ENCODE peak calls at places on chromosome X, in four cellular contexts. H is endothelial cell of umbilical vein, Y is breast epithelium, C is sigmoid colon. X is an unnamed sample.

GRCh38 chrX:110491846-110492620 is 133.4 kb downstream of the RTL9 start:
- DNase-seq in Y (no peak), H (no peak), C (no peak), X (no peak)

GRCh38 chrX:139759637-139760036 is 51.7 kb upstream of the MCF2 start:
- DNase-seq in H (peak; percentile 18), Y (no peak), C (no peak), X (no peak)

GRCh38 chrX:21683910-21684309 is 25.8 kb upstream of the KLHL34 start:
- DNase-seq in H (no peak), Y (no peak), C (no peak), X (no peak)

GRCh38 chrX:769796-770195 is 139.2 kb downstream of the SHOX start:
- DNase-seq in H (no peak), C (no peak), Y (no peak), X (peak; percentile 6)

GRCh38 chrX:40176979-40177430 is 79.2 kb upstream of the BCOR start:
- DNase-seq in Y (no peak), H (peak; percentile 20), C (no peak), X (peak; percentile 84)

GRCh38 chrX:103878466-103879151 is 46.6 kb upstream of the RAB9B start:
- DNase-seq in Y (no peak), C (no peak), H (peak; percentile 6), X (no peak)

GRCh38 chrX:108071578-108071977 is 19.8 kb downstream of the PSMD10 start:
- DNase-seq in C (no peak), Y (no peak), H (peak; percentile 5), X (no peak)

GRCh38 chrX:70592091-70592490 is 147.5 kb downstream of the DLG3 start:
- DNase-seq in C (no peak), H (peak; percentile 1), Y (no peak), X (no peak)

GRCh38 chrX:10156199-10157031 is at the start of gene CLCN4:
- DNase-seq in C (peak; percentile 65), Y (peak; percentile 37), H (peak; percentile 46), X (peak; percentile 88)

GRCh38 chrX:104522386-104522785 is 43.6 kb upstream of the IL1RAPL2 start:
- DNase-seq in Y (no peak), C (no peak), H (no peak), X (no peak)

GRCh38 chrX:435536-436122 is 48.9 kb upstream of the PPP2R3B start:
- DNase-seq in C (peak; percentile 46), Y (no peak), H (no peak), X (peak; percentile 41)

GRCh38 chrX:15468036-15468435 is 25.1 kb downstream of the PIR start:
- DNase-seq in Y (no peak), H (peak; percentile 17), C (no peak), X (no peak)

GRCh38 chrX:107775734-107776511 is at the start of gene TSC22D3:
- DNase-seq in Y (peak; percentile 67), H (peak; percentile 64), C (peak; percentile 94), X (peak; percentile 87)

GRCh38 chrX:12802741-12803140 is 11.5 kb downstream of the PRPS2 start:
- DNase-seq in Y (no peak), C (no peak), H (no peak), X (no peak)

GRCh38 chrX:51894697-51895336 is 1.4 kb downstream of the MAGED1 start:
- DNase-seq in H (peak; percentile 25), C (peak; percentile 68), Y (no peak), X (no peak)

GRCh38 chrX:63275127-63275526 is 76.0 kb downstream of the SPIN4 start:
- DNase-seq in H (peak; percentile 27), C (no peak), Y (no peak), X (no peak)

GRCh38 chrX:53616921-53617320 is 69.6 kb downstream of the HUWE1 start:
- DNase-seq in Y (no peak), H (no peak), C (no peak), X (no peak)

GRCh38 chrX:153922932-153923857 is 2.9 kb downstream of the ARHGAP4 start:
- DNase-seq in Y (peak; percentile 72), C (peak; percentile 94), H (peak; percentile 58), X (peak; percentile 86)

GRCh38 chrX:9785944-9786741 is at the start of gene SHROOM2:
- DNase-seq in C (no peak), Y (no peak), H (no peak), X (peak; percentile 48)

DNA sequence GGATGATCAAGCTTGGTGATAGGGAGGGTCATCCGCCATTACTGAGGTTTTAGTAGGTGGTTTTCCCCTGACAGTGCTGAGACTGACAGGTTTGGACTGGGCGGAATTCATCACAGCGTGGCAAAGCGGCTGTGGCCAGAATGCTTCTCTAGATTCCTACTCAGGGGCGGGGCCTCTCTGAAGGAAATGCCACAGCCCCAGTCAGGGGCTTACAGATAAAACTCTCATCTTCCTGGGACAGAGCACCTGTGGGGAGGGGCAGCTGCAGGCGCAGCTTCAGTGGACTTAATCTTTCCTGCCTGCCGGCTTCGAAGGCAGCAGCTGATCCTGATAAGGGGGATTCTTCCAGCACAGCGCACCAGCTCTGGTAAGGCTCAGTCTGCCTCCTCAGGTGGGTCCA is 316.7 kb downstream of the RPA4 start:
- DNase-seq in H (no peak), C (no peak), Y (no peak), X (no peak)
- TF ChIP-seq POLR2AphosphoS5 in H (no peak), C (no peak), Y (no peak), X (no peak)

DNA sequence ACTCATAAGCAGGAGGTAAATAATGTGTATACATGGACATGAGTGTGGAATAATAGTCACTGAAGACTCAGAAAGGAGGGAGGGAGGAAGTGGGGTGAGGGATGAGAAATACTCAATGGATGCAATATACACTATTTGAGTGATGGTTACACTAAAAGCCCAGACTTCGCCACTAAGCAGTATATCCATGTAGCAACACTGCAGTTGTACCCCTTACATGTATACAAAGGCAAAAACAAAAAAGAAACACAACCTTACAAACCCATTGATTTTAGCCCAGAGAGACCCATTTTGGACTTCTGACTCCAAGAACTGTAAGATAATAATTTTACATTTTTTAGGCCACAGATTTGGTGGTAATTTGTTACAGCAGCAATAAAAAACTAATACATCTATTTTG is 51.5 kb downstream of the VMA21 start:
- DNase-seq in H (no peak), Y (no peak), C (no peak), X (no peak)
- TF ChIP-seq POLR2A in H (no peak), Y (no peak), C (no peak), X (no peak)

GRCh38 chrX:129600981-129601424 is 53.8 kb downstream of the APLN start:
- DNase-seq in H (peak; percentile 21), Y (no peak), C (no peak), X (no peak)

GRCh38 chrX:129596077-129596476 is 56.0 kb downstream of the OCRL start:
- DNase-seq in C (no peak), Y (no peak), H (no peak), X (no peak)

GRCh38 chrX:129599499-129599898 is 55.3 kb downstream of the APLN start:
- DNase-seq in Y (no peak), H (no peak), C (no peak), X (no peak)

GRCh38 chrX:129599996-129600395 is 54.8 kb downstream of the APLN start:
- DNase-seq in H (no peak), C (no peak), Y (no peak), X (no peak)

DNA sequence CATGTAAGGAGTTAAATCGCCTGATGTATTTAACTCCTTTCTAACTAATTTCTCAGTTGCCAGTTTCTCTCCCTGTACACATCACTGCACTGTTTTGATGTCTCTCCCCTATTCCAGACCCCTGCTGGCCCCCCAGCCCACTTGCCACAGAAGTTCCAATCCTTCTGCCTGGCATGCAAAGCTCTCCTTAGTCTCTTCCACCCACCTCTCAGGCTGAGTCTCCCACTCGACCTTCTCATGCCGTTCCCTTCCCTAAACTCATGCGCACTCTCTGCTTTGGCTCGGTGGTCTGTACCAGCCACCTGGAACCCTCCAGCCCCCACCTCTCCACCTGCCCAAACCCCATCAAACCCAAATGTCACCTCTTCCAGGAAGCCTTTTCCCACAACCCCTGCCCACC is 56.9 kb downstream of the APLN start:
- DNase-seq in H (no peak), C (no peak), Y (no peak), X (no peak)
- H3K27ac ChIP-seq in H (no peak overlapping the region), C (no peak overlapping the region), Y (no peak overlapping the region), X (no peak overlapping the region)

GRCh38 chrX:38468758-38469157 is 92.6 kb upstream of the TSPAN7 start:
- DNase-seq in C (no peak), H (no peak), Y (no peak), X (no peak)
- TF ChIP-seq POLR2AphosphoS5 in C (no peak), H (no peak), Y (no peak), X (no peak)

DNA sequence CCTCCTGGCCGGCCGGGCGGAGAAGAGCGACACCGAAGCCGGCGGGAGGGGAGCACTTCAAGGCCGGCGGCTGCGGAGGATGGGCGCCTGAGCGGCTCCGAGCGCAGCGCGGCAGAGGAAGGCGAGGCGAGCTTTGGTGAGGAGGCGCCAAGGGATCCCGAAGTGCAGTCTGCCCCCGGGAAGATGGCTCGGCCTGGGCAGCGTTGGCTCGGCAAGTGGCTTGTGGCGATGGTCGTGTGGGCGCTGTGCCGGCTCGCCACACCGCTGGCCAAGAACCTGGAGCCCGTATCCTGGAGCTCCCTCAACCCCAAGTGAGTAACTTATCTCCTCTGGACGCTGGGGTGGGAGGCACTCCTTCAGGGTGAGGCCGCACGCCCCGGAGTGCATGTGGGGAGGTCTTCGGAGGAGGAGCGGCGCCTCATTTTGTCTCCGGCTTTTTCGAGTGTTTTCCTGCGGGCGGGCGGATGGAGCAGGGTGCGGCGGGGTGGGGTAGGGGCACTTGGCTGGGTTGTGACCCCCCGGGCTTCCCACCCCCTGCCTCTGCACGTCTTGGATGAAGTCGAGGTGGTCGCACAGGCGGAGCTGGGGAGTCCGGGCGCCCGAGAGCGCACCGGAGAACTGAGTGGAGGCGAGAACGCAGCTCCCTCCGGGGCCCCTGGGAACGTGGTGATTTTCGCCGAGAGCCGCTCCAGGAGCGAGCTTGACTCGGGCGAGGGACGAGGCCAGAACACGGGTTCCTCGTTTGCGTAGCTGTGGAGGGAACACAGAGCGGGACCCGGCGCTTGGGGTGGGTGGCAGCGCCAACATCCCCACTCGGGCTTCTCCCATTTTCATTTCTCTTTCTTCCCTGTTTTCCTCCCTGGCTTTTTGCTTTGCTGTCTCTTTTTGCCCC is 1.0 kb downstream of the EFNB1 start:
- DNase-seq in Y (no peak), H (peak; percentile 36), C (peak; percentile 70), X (no peak)
- TF ChIP-seq POLR2A in Y (no peak), H (no peak), C (no peak), X (no peak)